ENCODE peak calls at places on chromosomes 4 and X, in six cellular contexts. One of them, this sample, is unnamed.

GRCh38 chrX:93874554-93874953 is 200.5 kb downstream of the FAM133A start:
- DNase-seq in GM06990: no peak
- DNase-seq in astrocyte of the hippocampus: peak; percentile 14
- DNase-seq in AG09309: no peak
- DNase-seq in glutamatergic neuron: peak; percentile 15
- DNase-seq in HFF-Myc: peak; percentile 0
- DNase-seq in this sample: no peak

GRCh38 chr4:6692806-6693205 is 872 bp upstream of the S100P start:
- DNase-seq in astrocyte of the hippocampus: no peak
- DNase-seq in glutamatergic neuron: no peak
- DNase-seq in AG09309: peak; percentile 24
- DNase-seq in HFF-Myc: no peak
- DNase-seq in GM06990: no peak
- DNase-seq in this sample: no peak

GRCh38 chr4:37684154-37684553 is 2.0 kb downstream of the RELL1 start:
- DNase-seq in AG09309: no peak
- DNase-seq in GM06990: no peak
- DNase-seq in glutamatergic neuron: no peak
- DNase-seq in astrocyte of the hippocampus: no peak
- DNase-seq in HFF-Myc: no peak
- DNase-seq in this sample: no peak

GRCh38 chr4:139761461-139761860 is 95.8 kb downstream of the MGST2 start:
- DNase-seq in GM06990: no peak
- DNase-seq in glutamatergic neuron: no peak
- DNase-seq in AG09309: no peak
- DNase-seq in astrocyte of the hippocampus: no peak
- DNase-seq in HFF-Myc: no peak
- DNase-seq in this sample: no peak

GRCh38 chrX:17521871-17522693 is 147.1 kb downstream of the NHS start:
- DNase-seq in AG09309: no peak
- DNase-seq in HFF-Myc: peak; percentile 36
- DNase-seq in astrocyte of the hippocampus: peak; percentile 44
- DNase-seq in glutamatergic neuron: peak; percentile 60
- DNase-seq in GM06990: no peak
- DNase-seq in this sample: no peak

GRCh38 chrX:39811391-39811790 is 286.4 kb downstream of the BCOR start:
- DNase-seq in glutamatergic neuron: peak; percentile 52
- DNase-seq in AG09309: no peak
- DNase-seq in astrocyte of the hippocampus: no peak
- DNase-seq in HFF-Myc: no peak
- DNase-seq in GM06990: no peak
- DNase-seq in this sample: no peak

GRCh38 chr4:19002170-19002569 is 980.6 kb upstream of the LCORL start:
- DNase-seq in astrocyte of the hippocampus: no peak
- DNase-seq in HFF-Myc: no peak
- DNase-seq in GM06990: no peak
- DNase-seq in glutamatergic neuron: peak; percentile 23
- DNase-seq in AG09309: no peak
- DNase-seq in this sample: no peak

GRCh38 chrX:13829995-13830394 is 13.1 kb upstream of the GPM6B start:
- DNase-seq in GM06990: no peak
- DNase-seq in AG09309: no peak
- DNase-seq in HFF-Myc: no peak
- DNase-seq in astrocyte of the hippocampus: no peak
- DNase-seq in glutamatergic neuron: no peak
- DNase-seq in this sample: no peak

GRCh38 chrX:24260827-24261550 is 52.9 kb downstream of the SUPT20HL2 start:
- DNase-seq in GM06990: no peak
- DNase-seq in HFF-Myc: no peak
- DNase-seq in AG09309: no peak
- DNase-seq in astrocyte of the hippocampus: no peak
- DNase-seq in glutamatergic neuron: no peak
- DNase-seq in this sample: no peak

GRCh38 chrX:110125435-110125834 is 122.5 kb downstream of the TMEM164 start:
- DNase-seq in AG09309: no peak
- DNase-seq in astrocyte of the hippocampus: peak; percentile 43
- DNase-seq in glutamatergic neuron: peak; percentile 19
- DNase-seq in GM06990: no peak
- DNase-seq in HFF-Myc: no peak
- DNase-seq in this sample: no peak

GRCh38 chr4:65943076-65943475 is 272.8 kb upstream of the EPHA5 start:
- DNase-seq in astrocyte of the hippocampus: peak; percentile 96
- DNase-seq in AG09309: peak; percentile 20
- DNase-seq in GM06990: no peak
- DNase-seq in HFF-Myc: no peak
- DNase-seq in glutamatergic neuron: no peak
- DNase-seq in this sample: no peak

GRCh38 chrX:112945796-112946195 is 105.2 kb upstream of the AMOT start:
- DNase-seq in glutamatergic neuron: no peak
- DNase-seq in GM06990: no peak
- DNase-seq in astrocyte of the hippocampus: no peak
- DNase-seq in HFF-Myc: no peak
- DNase-seq in AG09309: no peak
- DNase-seq in this sample: no peak

GRCh38 chr4:2251073-2251794 is 9.3 kb upstream of the HAUS3 start:
- DNase-seq in AG09309: no peak
- DNase-seq in GM06990: peak; percentile 6
- DNase-seq in HFF-Myc: no peak
- DNase-seq in glutamatergic neuron: peak; percentile 11
- DNase-seq in astrocyte of the hippocampus: no peak
- DNase-seq in this sample: peak; percentile 3

GRCh38 chrX:9557508-9557907 is 92.7 kb downstream of the TBL1X start:
- DNase-seq in HFF-Myc: no peak
- DNase-seq in astrocyte of the hippocampus: no peak
- DNase-seq in AG09309: no peak
- DNase-seq in GM06990: no peak
- DNase-seq in glutamatergic neuron: no peak
- DNase-seq in this sample: no peak

GRCh38 chr4:143438710-143439109 is 74.8 kb upstream of the SMARCA5 start:
- DNase-seq in HFF-Myc: no peak
- DNase-seq in astrocyte of the hippocampus: no peak
- DNase-seq in AG09309: no peak
- DNase-seq in GM06990: no peak
- DNase-seq in glutamatergic neuron: no peak
- DNase-seq in this sample: no peak

GRCh38 chr4:55733874-55734437 is 85.6 kb upstream of the EXOC1L start:
- DNase-seq in HFF-Myc: peak; percentile 14
- DNase-seq in GM06990: no peak
- DNase-seq in AG09309: no peak
- DNase-seq in glutamatergic neuron: no peak
- DNase-seq in astrocyte of the hippocampus: peak; percentile 23
- DNase-seq in this sample: peak; percentile 33

GRCh38 chrX:65528705-65529340 is 5.8 kb downstream of the LAS1L start:
- DNase-seq in AG09309: no peak
- DNase-seq in astrocyte of the hippocampus: peak; percentile 45
- DNase-seq in glutamatergic neuron: peak; percentile 67
- DNase-seq in HFF-Myc: no peak
- DNase-seq in GM06990: no peak
- DNase-seq in this sample: peak; percentile 7

GRCh38 chr4:160180206-160180605 is 1077.3 kb downstream of the RAPGEF2 start:
- DNase-seq in glutamatergic neuron: no peak
- DNase-seq in AG09309: no peak
- DNase-seq in astrocyte of the hippocampus: peak; percentile 50
- DNase-seq in GM06990: no peak
- DNase-seq in HFF-Myc: no peak
- DNase-seq in this sample: no peak

GRCh38 chr4:176753049-176753448 is 39.7 kb downstream of the VEGFC start:
- DNase-seq in glutamatergic neuron: no peak
- DNase-seq in astrocyte of the hippocampus: peak; percentile 64
- DNase-seq in GM06990: no peak
- DNase-seq in AG09309: peak; percentile 83
- DNase-seq in HFF-Myc: peak; percentile 98
- DNase-seq in this sample: no peak

GRCh38 chr4:36485885-36486284 is 204.5 kb downstream of the DTHD1 start:
- DNase-seq in GM06990: no peak
- DNase-seq in astrocyte of the hippocampus: no peak
- DNase-seq in HFF-Myc: no peak
- DNase-seq in glutamatergic neuron: no peak
- DNase-seq in AG09309: no peak
- DNase-seq in this sample: no peak

GRCh38 chr4:56976878-56977320 is 507 bp downstream of the NOA1 start:
- DNase-seq in HFF-Myc: no peak
- DNase-seq in AG09309: no peak
- DNase-seq in GM06990: no peak
- DNase-seq in glutamatergic neuron: peak; percentile 49
- DNase-seq in astrocyte of the hippocampus: no peak
- DNase-seq in this sample: peak; percentile 69

GRCh38 chr4:1057403-1057745 is 45.9 kb downstream of the FGFRL1 start:
- DNase-seq in glutamatergic neuron: no peak
- DNase-seq in AG09309: no peak
- DNase-seq in GM06990: no peak
- DNase-seq in HFF-Myc: no peak
- DNase-seq in astrocyte of the hippocampus: no peak
- DNase-seq in this sample: no peak

GRCh38 chr4:176653406-176654220 is 139.1 kb downstream of the VEGFC start:
- DNase-seq in GM06990: no peak
- DNase-seq in AG09309: no peak
- DNase-seq in HFF-Myc: peak; percentile 66
- DNase-seq in glutamatergic neuron: no peak
- DNase-seq in astrocyte of the hippocampus: no peak
- DNase-seq in this sample: no peak

GRCh38 chrX:68807818-68808217 is 21.0 kb upstream of the EFNB1 start:
- DNase-seq in GM06990: no peak
- DNase-seq in AG09309: no peak
- DNase-seq in astrocyte of the hippocampus: peak; percentile 14
- DNase-seq in glutamatergic neuron: no peak
- DNase-seq in HFF-Myc: no peak
- DNase-seq in this sample: no peak

GRCh38 chr4:122914292-122914904 is 8.0 kb downstream of the NUDT6 start:
- DNase-seq in HFF-Myc: peak; percentile 66
- DNase-seq in GM06990: peak; percentile 5
- DNase-seq in AG09309: no peak
- DNase-seq in astrocyte of the hippocampus: peak; percentile 66
- DNase-seq in glutamatergic neuron: no peak
- DNase-seq in this sample: no peak

GRCh38 chr4:114734581-114734980 is 136.0 kb downstream of the UGT8 start:
- DNase-seq in HFF-Myc: no peak
- DNase-seq in astrocyte of the hippocampus: peak; percentile 25
- DNase-seq in AG09309: no peak
- DNase-seq in GM06990: no peak
- DNase-seq in glutamatergic neuron: no peak
- DNase-seq in this sample: no peak